ENCODE peak calls at places on chromosomes 11 and 22, in ten cellular contexts. J is SK-N-SH, I is endothelial cell of umbilical vein, B is prostate gland, Q is H1, F is HL-60, N is K562, H is GM23338, L is Panc1, T is vagina. M is an unnamed sample.

GRCh38 chr11:61141601-61142028 is 19.6 kb downstream of the VPS37C start:
- DNase-seq in J (no peak), I (no peak), B (peak; percentile 35), Q (no peak), F (no peak), N (peak; percentile 57), H (peak; percentile 39), L (no peak), T (no peak), M (peak; percentile 90)

GRCh38 chr22:38316340-38317236 is 645 bp downstream of the CSNK1E start:
- DNase-seq in J (peak; percentile 79), I (peak; percentile 70), B (peak; percentile 68), Q (no peak), F (no peak), N (peak; percentile 63), H (peak; percentile 60), L (no peak), T (no peak), M (peak; percentile 66)

GRCh38 chr22:30821863-30822215 is 127.2 kb downstream of the OSBP2 start:
- DNase-seq in J (peak; percentile 65), I (no peak), B (no peak), Q (no peak), F (no peak), N (no peak), H (no peak), L (no peak), T (no peak), M (no peak)

GRCh38 chr22:36469094-36469710 is 12.2 kb downstream of the TXN2 start:
- DNase-seq in J (no peak), I (no peak), B (no peak), Q (no peak), F (no peak), N (no peak), H (no peak), L (no peak), T (no peak), M (no peak)

GRCh38 chr11:8699903-8700302 is 17.3 kb downstream of the RPL27A start:
- DNase-seq in J (no peak), I (peak; percentile 34), B (no peak), Q (no peak), F (no peak), N (no peak), H (peak; percentile 69), L (no peak), T (no peak), M (no peak)

GRCh38 chr11:108160970-108161566 is 39.7 kb downstream of the ACAT1 start:
- DNase-seq in J (no peak), I (no peak), B (no peak), Q (no peak), F (no peak), N (no peak), H (no peak), L (no peak), T (no peak), M (no peak)

GRCh38 chr11:19432370-19433163 is 191.8 kb upstream of the E2F8 start:
- DNase-seq in J (no peak), I (no peak), B (no peak), Q (no peak), F (no peak), N (no peak), H (peak; percentile 22), L (no peak), T (no peak), M (no peak)

GRCh38 chr11:114169321-114169749 is 109.8 kb downstream of the ZBTB16 start:
- DNase-seq in J (no peak), I (no peak), B (no peak), Q (no peak), F (no peak), N (no peak), H (no peak), L (no peak), T (peak; percentile 94), M (no peak)

GRCh38 chr11:65382804-65383368 is 440 bp upstream of the SLC25A45 start:
- DNase-seq in J (peak; percentile 58), I (no peak), B (no peak), Q (no peak), F (no peak), N (no peak), H (no peak), L (no peak), T (no peak), M (peak; percentile 90)

GRCh38 chr11:36372101-36372767 is 76.1 kb downstream of the PRR5L start:
- DNase-seq in J (no peak), I (no peak), B (no peak), Q (no peak), F (no peak), N (no peak), H (no peak), L (no peak), T (no peak), M (no peak)

GRCh38 chr11:37107415-37107814 is 509.4 kb upstream of the RAG2 start:
- DNase-seq in J (no peak), I (no peak), B (no peak), Q (no peak), F (no peak), N (no peak), H (no peak), L (no peak), T (no peak), M (no peak)

GRCh38 chr22:45645526-45646414 is 25.9 kb upstream of the ATXN10 start:
- DNase-seq in J (peak; percentile 94), I (peak; percentile 34), B (peak; percentile 69), Q (no peak), F (peak; percentile 41), N (peak; percentile 69), H (peak; percentile 87), L (no peak), T (no peak), M (peak; percentile 82)

GRCh38 chr11:59144579-59145345 is 2.1 kb downstream of the FAM111A start:
- DNase-seq in J (peak; percentile 20), I (peak; percentile 84), B (peak; percentile 75), Q (peak; percentile 70), F (peak; percentile 43), N (peak; percentile 87), H (peak; percentile 98), L (peak; percentile 61), T (peak; percentile 93), M (peak; percentile 76)
- TF ChIP-seq POLR2AphosphoS5 in J (no peak), I (peak; percentile 33), B (peak; percentile 85), Q (no peak), F (peak; percentile 64), N (no peak), H (peak; percentile 49), L (peak; percentile 59), T (peak; percentile 77), M (no peak)

GRCh38 chr11:17460406-17460805 is 16.2 kb downstream of the ABCC8 start:
- DNase-seq in J (no peak), I (no peak), B (no peak), Q (no peak), F (no peak), N (no peak), H (no peak), L (no peak), T (no peak), M (no peak)
- H3K27ac ChIP-seq in J (no peak overlapping the region), I (no peak overlapping the region), B (no peak overlapping the region), Q (no peak overlapping the region), F (no peak overlapping the region), N (no peak overlapping the region), H (no peak overlapping the region), L (no peak overlapping the region), T (no peak overlapping the region), M (no peak overlapping the region)

GRCh38 chr22:49574861-49575702 is 252.6 kb downstream of the BRD1 start:
- DNase-seq in J (peak; percentile 9), I (no peak), B (no peak), Q (no peak), F (no peak), N (no peak), H (no peak), L (no peak), T (no peak), M (peak; percentile 8)
- TF ChIP-seq POLR2AphosphoS5 in J (no peak), I (no peak), B (no peak), Q (no peak), F (no peak), N (no peak), H (no peak), L (no peak), T (no peak), M (no peak)

GRCh38 chr11:66867425-66868040 is 10.7 kb downstream of the LRFN4 start:
- DNase-seq in J (no peak), I (no peak), B (no peak), Q (no peak), F (no peak), N (peak; percentile 37), H (peak; percentile 52), L (no peak), T (no peak), M (no peak)
- H3K27ac ChIP-seq in J (no peak overlapping the region), I (no peak overlapping the region), B (no peak overlapping the region), Q (no peak overlapping the region), F (no peak overlapping the region), N (no peak overlapping the region), H (no peak overlapping the region), L (no peak overlapping the region), T (no peak overlapping the region), M (no peak overlapping the region)

GRCh38 chr11:100712618-100713017 is 25.5 kb downstream of the ARHGAP42 start:
- DNase-seq in J (no peak), I (no peak), B (no peak), Q (no peak), F (no peak), N (no peak), H (no peak), L (no peak), T (no peak), M (no peak)

GRCh38 chr11:100715163-100715792 is 28.2 kb downstream of the ARHGAP42 start:
- DNase-seq in J (no peak), I (no peak), B (no peak), Q (no peak), F (no peak), N (no peak), H (no peak), L (no peak), T (no peak), M (no peak)

GRCh38 chr11:100719362-100719761 is 32.3 kb downstream of the ARHGAP42 start:
- DNase-seq in J (no peak), I (no peak), B (no peak), Q (peak; percentile 19), F (no peak), N (no peak), H (peak; percentile 71), L (no peak), T (no peak), M (no peak)

GRCh38 chr11:100719809-100720221 is 32.7 kb downstream of the ARHGAP42 start:
- DNase-seq in J (no peak), I (peak; percentile 96), B (peak; percentile 63), Q (no peak), F (no peak), N (peak; percentile 25), H (peak; percentile 63), L (no peak), T (no peak), M (peak; percentile 66)

DNA sequence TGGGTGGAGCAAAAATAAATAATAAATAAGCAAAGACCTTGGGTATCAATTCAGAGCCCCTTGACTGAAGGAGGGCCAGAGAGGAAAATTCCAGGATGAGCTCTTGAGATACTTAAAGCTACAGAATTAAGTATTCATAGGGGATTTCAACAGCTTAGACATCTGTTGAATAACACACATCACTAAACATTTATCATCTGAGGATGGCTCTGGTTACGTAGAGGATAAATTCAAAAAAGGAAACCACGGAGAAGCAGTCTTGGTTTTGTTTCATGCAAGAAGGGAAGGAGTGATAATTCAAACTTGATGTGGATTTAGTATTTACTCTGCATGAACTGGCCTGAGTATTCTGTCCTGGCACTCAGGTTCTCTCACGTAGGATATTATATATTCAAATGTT is 29.8 kb downstream of the ARHGAP42 start:
- DNase-seq in J (no peak), I (no peak), B (no peak), Q (no peak), F (no peak), N (no peak), H (no peak), L (no peak), T (no peak), M (no peak)
- TF ChIP-seq POLR2AphosphoS5 in J (no peak), I (no peak), B (no peak), Q (no peak), F (no peak), N (no peak), H (no peak), L (no peak), T (no peak), M (no peak)

M was measured in stomach.